ENCODE peak calls at places on chromosomes 11 and 22, in four cellular contexts. L is K562, H is HepG2, O is GM12878. B is an unnamed sample.

GRCh38 chr11:69138265-69138664 is 17.5 kb upstream of the SMIM38 start:
- DNase-seq in L (no peak), H (no peak), O (no peak), B (no peak)

GRCh38 chr11:95231881-95232605 is 1.0 kb upstream of the SESN3 start:
- DNase-seq in L (no peak), H (no peak), O (no peak), B (peak; percentile 62)

GRCh38 chr11:120343429-120343828 is 7.2 kb downstream of the ARHGEF12 start:
- DNase-seq in L (no peak), H (no peak), O (peak; percentile 67), B (no peak)

GRCh38 chr22:49657974-49658550 is 169.6 kb downstream of the BRD1 start:
- DNase-seq in L (no peak), H (no peak), O (no peak), B (no peak)

GRCh38 chr11:76205252-76206076 is 838 bp downstream of the WNT11 start:
- DNase-seq in L (no peak), H (no peak), O (no peak), B (no peak)

GRCh38 chr11:1858154-1858553 is 5.3 kb downstream of the LSP1 start:
- DNase-seq in L (no peak), H (no peak), O (no peak), B (no peak)

GRCh38 chr11:79174045-79175008 is 266.5 kb downstream of the TENM4 start:
- DNase-seq in L (no peak), H (no peak), O (no peak), B (no peak)

GRCh38 chr11:114250993-114251796 is 45.0 kb upstream of the NNMT start:
- DNase-seq in L (peak; percentile 65), H (no peak), O (no peak), B (no peak)

GRCh38 chr11:680970-681369 is 14.1 kb downstream of the DEAF1 start:
- DNase-seq in L (no peak), H (no peak), O (no peak), B (no peak)

GRCh38 chr11:111408789-111409727 is 30.0 kb upstream of the POU2AF1 start:
- DNase-seq in L (no peak), H (no peak), O (peak; percentile 91), B (no peak)

GRCh38 chr11:132357811-132358572 is 987.6 kb downstream of the NTM start:
- DNase-seq in L (no peak), H (no peak), O (peak; percentile 91), B (no peak)

GRCh38 chr11:17648528-17648927 is 70.8 kb upstream of the MYOD1 start:
- DNase-seq in L (no peak), H (no peak), O (no peak), B (peak; percentile 5)

GRCh38 chr22:26318975-26319374 is 110.1 kb upstream of the ASPHD2 start:
- DNase-seq in L (peak; percentile 12), H (peak; percentile 13), O (no peak), B (no peak)

GRCh38 chr11:19511413-19512183 is 201.0 kb upstream of the NAV2 start:
- DNase-seq in L (no peak), H (no peak), O (no peak), B (no peak)

GRCh38 chr11:85787809-85788805 is 22.8 kb downstream of the SYTL2 start:
- DNase-seq in L (no peak), H (peak; percentile 21), O (no peak), B (no peak)

GRCh38 chr22:40345801-40346177 is 511 bp upstream of the ADSL start:
- DNase-seq in L (peak; percentile 22), H (peak; percentile 10), O (no peak), B (peak; percentile 63)

GRCh38 chr11:41099654-41100053 is 359.8 kb downstream of the LRRC4C start:
- DNase-seq in L (no peak), H (no peak), O (no peak), B (no peak)

GRCh38 chr22:41197808-41198585 is 7.1 kb upstream of the L3MBTL2 start:
- DNase-seq in L (peak; percentile 29), H (no peak), O (no peak), B (no peak)

GRCh38 chr11:63919267-63920125 is 2.5 kb upstream of the RCOR2 start:
- DNase-seq in L (peak; percentile 79), H (peak; percentile 76), O (no peak), B (no peak)

GRCh38 chr11:5966958-5967357 is 1.3 kb downstream of the OR56A5 start:
- DNase-seq in L (no peak), H (no peak), O (no peak), B (no peak)

GRCh38 chr11:76206327-76207081 is at the start of gene WNT11:
- DNase-seq in L (peak; percentile 89), H (no peak), O (no peak), B (peak; percentile 56)

GRCh38 chr22:22111267-22111751 is 128.7 kb upstream of the TOP3B start:
- DNase-seq in L (peak; percentile 87), H (no peak), O (peak; percentile 86), B (no peak)

GRCh38 chr11:86162257-86162656 is 82.3 kb upstream of the EED start:
- DNase-seq in L (peak; percentile 41), H (no peak), O (no peak), B (no peak)

GRCh38 chr11:92556435-92556834 is 331.8 kb downstream of the FAT3 start:
- DNase-seq in L (no peak), H (no peak), O (no peak), B (no peak)
- TF ChIP-seq SP1 in L (no peak), H (no peak), O (no peak), B (no peak)

GRCh38 chr11:12629601-12630313 is 44.5 kb upstream of the TEAD1 start:
- DNase-seq in L (no peak), H (no peak), O (no peak), B (no peak)

GRCh38 chr11:12628322-12628721 is 45.9 kb upstream of the TEAD1 start:
- DNase-seq in L (no peak), H (no peak), O (no peak), B (no peak)

GRCh38 chr11:12634329-12634728 is 39.9 kb upstream of the TEAD1 start:
- DNase-seq in L (no peak), H (no peak), O (no peak), B (no peak)

GRCh38 chr11:12626616-12627015 is 47.6 kb upstream of the TEAD1 start:
- DNase-seq in L (no peak), H (no peak), O (no peak), B (no peak)

DNA sequence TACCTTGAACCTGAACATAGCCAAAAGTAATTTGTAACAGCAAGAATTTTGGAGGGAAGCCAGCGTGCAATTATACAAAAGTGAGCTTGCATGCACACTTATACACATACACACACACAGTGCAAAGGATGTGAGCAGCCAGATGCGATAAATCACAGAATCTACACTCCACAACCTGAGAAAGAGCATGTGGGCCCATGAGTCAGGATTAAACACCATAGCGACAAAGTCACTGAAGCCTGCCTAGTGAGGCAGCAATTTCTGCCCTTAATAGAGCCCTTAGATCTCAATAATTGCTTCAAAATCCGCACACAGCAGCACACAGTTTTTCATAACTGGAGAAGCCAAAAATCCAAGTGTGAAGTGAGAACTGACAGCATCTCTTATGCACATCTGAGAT is 42.6 kb upstream of the TEAD1 start:
- DNase-seq in L (no peak), H (no peak), O (no peak), B (no peak)
- TF ChIP-seq FOXK2 in L (no peak), H (no peak), O (no peak), B (no peak)

DNA sequence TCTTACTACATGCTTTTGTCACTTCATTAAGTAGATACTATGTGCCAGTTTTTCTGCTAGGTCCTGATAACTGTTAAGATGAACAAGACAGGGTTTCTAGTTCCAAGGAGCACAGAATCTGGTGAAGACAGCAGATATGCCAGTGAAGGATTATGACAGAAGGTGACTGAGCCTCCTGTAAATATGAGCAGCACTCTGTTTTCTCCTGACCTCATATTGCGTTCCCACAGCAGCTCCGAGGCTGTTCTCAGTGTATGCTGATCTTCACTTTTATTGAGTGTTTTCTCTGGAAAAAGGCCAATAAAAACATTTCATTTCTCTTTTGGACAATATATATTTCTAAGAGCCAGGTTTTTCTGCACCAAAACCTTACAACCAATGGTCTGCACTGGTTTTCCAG is 45.9 kb downstream of the HEPHL1 start:
- DNase-seq in L (no peak), H (no peak), O (no peak), B (no peak)
- TF ChIP-seq SP1 in L (no peak), H (no peak), O (no peak), B (no peak)

GRCh38 chr11:66850588-66851250 is 6.1 kb upstream of the LRFN4 start:
- DNase-seq in L (no peak), H (no peak), O (no peak), B (no peak)

GRCh38 chr11:66850235-66850587 is 6.7 kb upstream of the LRFN4 start:
- DNase-seq in L (no peak), H (no peak), O (no peak), B (no peak)

GRCh38 chr11:66852466-66853241 is 4.2 kb upstream of the LRFN4 start:
- DNase-seq in L (no peak), H (no peak), O (no peak), B (no peak)

GRCh38 chr11:66851698-66852465 is 5.0 kb upstream of the LRFN4 start:
- DNase-seq in L (no peak), H (no peak), O (no peak), B (peak; percentile 62)

GRCh38 chr11:66851251-66851620 is 5.6 kb upstream of the LRFN4 start:
- DNase-seq in L (no peak), H (no peak), O (no peak), B (no peak)
- TF ChIP-seq FOXK2 in L (no peak), H (no peak), O (no peak), B (no peak)

GRCh38 chr11:104625246-104625645 is 273.0 kb downstream of the CASP12 start:
- DNase-seq in L (no peak), H (no peak), O (no peak), B (no peak)
- TF ChIP-seq SP1 in L (no peak), H (no peak), O (no peak), B (no peak)

DNA sequence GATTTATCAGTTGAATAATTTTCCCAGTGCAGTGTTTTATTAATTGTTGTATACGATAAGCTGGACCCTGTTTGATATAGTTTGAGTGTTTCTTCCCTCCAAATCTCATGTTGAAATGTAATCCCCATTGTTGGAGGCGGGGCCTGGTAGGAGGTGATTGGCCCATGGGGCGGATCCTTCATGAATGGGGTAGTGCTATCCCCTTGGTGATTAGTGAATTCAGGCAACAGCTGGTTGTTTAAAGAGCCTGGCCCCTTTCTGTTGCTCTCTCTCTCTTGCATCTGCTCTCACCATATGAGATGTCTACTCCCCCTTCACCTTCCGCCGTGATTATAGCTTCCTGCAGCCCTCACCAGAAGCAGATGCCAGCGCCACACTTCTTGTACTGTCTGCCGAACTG is 1.5 kb downstream of the OR5A1 start:
- DNase-seq in L (no peak), H (no peak), O (no peak), B (no peak)
- TF ChIP-seq FOXK2 in L (no peak), H (no peak), O (no peak), B (no peak)